ENCODE peak calls at places on chromosomes 5 and 9, in ten cellular contexts. D is HFFc6, B is WTC11, E is left ventricle myocardium inferior, W is fibroblast of mammary gland, U is GM13977, H is cardiac muscle cell, N is suprapubic skin, R is glutamatergic neuron, S is A549. A is an unnamed sample.

GRCh38 chr9:24841993-24842392 is 296.3 kb upstream of the IZUMO3 start:
- DNase-seq in E (no peak), S (no peak), W (no peak), R (no peak), N (no peak), B (no peak), U (no peak), H (no peak), D (no peak), A (no peak)

GRCh38 chr5:178145965-178146820 is 7.5 kb downstream of the NHP2 start:
- DNase-seq in R (peak), S (peak), D (peak), B (peak), U (peak), N (no peak), W (peak), E (peak), H (peak), A (peak)

GRCh38 chr5:74538206-74538661 is 102.3 kb downstream of the ENC1 start:
- DNase-seq in W (peak), N (no peak), S (no peak), H (peak), D (peak), R (no peak), E (peak), U (no peak), B (no peak), A (no peak)

GRCh38 chr9:14350766-14351165 is 36.8 kb upstream of the NFIB start:
- DNase-seq in H (peak), R (no peak), E (no peak), W (no peak), D (no peak), U (no peak), S (no peak), B (no peak), N (no peak), A (no peak)

GRCh38 chr5:143311428-143311827 is 92.1 kb downstream of the NR3C1 start:
- DNase-seq in R (no peak), W (peak), D (peak), H (peak), E (no peak), S (no peak), N (no peak), U (no peak), B (no peak), A (no peak)

GRCh38 chr9:114002986-114003740 is 74.9 kb downstream of the AMBP start:
- DNase-seq in N (peak), U (no peak), R (no peak), D (no peak), E (no peak), S (no peak), W (no peak), B (peak), H (no peak), A (no peak)

GRCh38 chr5:133475986-133476385 is 136.4 kb downstream of the FSTL4 start:
- DNase-seq in H (no peak), N (no peak), W (no peak), R (no peak), U (no peak), B (no peak), D (peak), E (no peak), S (no peak), A (no peak)

GRCh38 chr9:16289639-16290038 is 580.8 kb downstream of the BNC2 start:
- DNase-seq in U (no peak), R (no peak), N (no peak), S (no peak), E (no peak), B (no peak), H (peak), W (peak), D (no peak), A (no peak)

GRCh38 chr5:125476888-125477585 is 730.6 kb upstream of the ZNF608 start:
- DNase-seq in W (no peak), U (no peak), D (no peak), R (no peak), E (no peak), B (no peak), S (no peak), H (peak), N (no peak), A (no peak)

GRCh38 chr9:120579139-120579749 is 723 bp downstream of the CDK5RAP2 start:
- DNase-seq in N (no peak), R (no peak), U (no peak), W (no peak), S (peak), H (no peak), B (no peak), D (peak), E (no peak), A (peak)

GRCh38 chr9:81002242-81002641 is 687.1 kb downstream of the TLE1 start:
- DNase-seq in E (no peak), R (no peak), B (no peak), W (no peak), S (no peak), N (no peak), U (no peak), H (no peak), D (no peak), A (no peak)

GRCh38 chr9:32587901-32588300 is 14.9 kb upstream of the NDUFB6 start:
- DNase-seq in B (no peak), H (no peak), U (no peak), N (no peak), E (no peak), R (no peak), D (no peak), S (no peak), W (peak), A (no peak)

GRCh38 chr5:143025376-143025775 is 255.2 kb downstream of the ARHGAP26 start:
- DNase-seq in W (peak), N (no peak), E (no peak), D (no peak), B (no peak), S (no peak), U (no peak), R (no peak), H (no peak), A (no peak)

GRCh38 chr5:159906463-159906862 is 9.8 kb upstream of the ADRA1B start:
- DNase-seq in H (no peak), B (no peak), E (no peak), R (no peak), S (no peak), W (no peak), D (no peak), U (no peak), N (no peak), A (no peak)

GRCh38 chr5:160556886-160557285 is 135.2 kb downstream of the PTTG1 start:
- DNase-seq in B (no peak), W (peak), N (no peak), H (no peak), U (no peak), S (no peak), D (peak), R (no peak), E (no peak), A (no peak)

GRCh38 chr5:89191374-89191773 is 308.4 kb upstream of the MEF2C start:
- DNase-seq in S (no peak), R (no peak), W (no peak), U (no peak), D (no peak), H (no peak), E (no peak), N (no peak), B (no peak), A (no peak)

GRCh38 chr9:129383415-129384088 is 205.5 kb upstream of the IER5L start:
- DNase-seq in R (no peak), U (peak), W (peak), N (peak), H (peak), S (no peak), B (peak), E (peak), D (peak), A (peak)

GRCh38 chr5:167950126-167950721 is 341.2 kb upstream of the WWC1 start:
- DNase-seq in W (peak), H (peak), R (no peak), U (no peak), E (no peak), D (no peak), S (no peak), B (no peak), N (no peak), A (no peak)

GRCh38 chr5:179285236-179285635 is 60.0 kb downstream of the ADAMTS2 start:
- DNase-seq in H (peak), W (no peak), R (peak), N (peak), B (no peak), S (no peak), E (peak), D (no peak), U (no peak), A (no peak)

GRCh38 chr9:21993893-21994525 is at the start of gene CDKN2A:
- DNase-seq in B (peak), N (no peak), W (no peak), E (no peak), R (peak), D (peak), U (peak), H (peak), S (no peak), A (peak)

GRCh38 chr9:129139233-129139992 is 28.2 kb downstream of the PTPA start:
- DNase-seq in D (peak), W (peak), E (peak), N (peak), B (peak), S (peak), U (peak), H (peak), R (peak), A (peak)

GRCh38 chr5:1661831-1662558 is 137.6 kb downstream of the MRPL36 start:
- DNase-seq in W (no peak), H (no peak), U (no peak), E (no peak), D (no peak), R (no peak), N (no peak), B (no peak), S (no peak), A (peak)

GRCh38 chr9:115262477-115262876 is 144.5 kb upstream of the TNC start:
- DNase-seq in D (peak), E (peak), H (peak), U (no peak), B (no peak), R (no peak), N (peak), S (peak), W (peak), A (no peak)

GRCh38 chr9:133657120-133657661 is 21.0 kb downstream of the DBH start:
- DNase-seq in B (no peak), U (no peak), S (no peak), N (no peak), W (peak), D (peak), R (no peak), E (no peak), H (peak), A (no peak)

GRCh38 chr9:105296889-105297288 is 52.4 kb downstream of the SLC44A1 start:
- DNase-seq in D (peak), R (no peak), W (peak), U (no peak), H (peak), E (no peak), B (no peak), S (peak), N (no peak), A (no peak)

GRCh38 chr5:137916923-137917322 is 27.7 kb downstream of the PKD2L2 start:
- DNase-seq in H (no peak), U (no peak), W (no peak), D (no peak), S (no peak), R (no peak), B (no peak), N (no peak), E (no peak), A (no peak)

GRCh38 chr5:124842725-124843595 is 96.5 kb upstream of the ZNF608 start:
- DNase-seq in U (no peak), H (peak), W (no peak), R (no peak), E (no peak), N (no peak), B (no peak), D (no peak), S (no peak), A (no peak)

GRCh38 chr5:167661605-167662004 is 629.8 kb upstream of the WWC1 start:
- DNase-seq in D (no peak), N (no peak), U (no peak), H (no peak), R (no peak), B (no peak), W (no peak), E (no peak), S (no peak), A (no peak)

GRCh38 chr5:41193462-41194166 is 19.7 kb downstream of the C6 start:
- DNase-seq in N (peak), U (no peak), H (peak), E (peak), W (peak), S (no peak), D (no peak), R (no peak), B (no peak), A (no peak)

GRCh38 chr9:133160742-133161541 is 2.8 kb downstream of the GBGT1 start:
- DNase-seq in W (peak), N (peak), B (peak), U (peak), R (peak), S (peak), D (peak), H (peak), E (peak), A (peak)

GRCh38 chr9:113628621-113629020 is 165.1 kb downstream of the RGS3 start:
- DNase-seq in S (no peak), U (no peak), R (no peak), N (no peak), H (no peak), B (no peak), E (no peak), W (no peak), D (no peak), A (no peak)

GRCh38 chr9:20191239-20191840 is 402.5 kb upstream of the SLC24A2 start:
- DNase-seq in U (no peak), B (no peak), R (no peak), H (no peak), S (no peak), D (peak), W (no peak), N (no peak), E (no peak), A (no peak)
- TF ChIP-seq CTCF in U (no peak), B (no peak), R (no peak), H (no peak), S (no peak), D (peak), W (peak), N (no peak), E (no peak), A (no peak)

GRCh38 chr9:2321523-2322148 is 300.0 kb upstream of the VLDLR start:
- DNase-seq in H (peak), S (no peak), W (no peak), E (no peak), R (no peak), U (no peak), D (no peak), N (no peak), B (no peak), A (no peak)
- TF ChIP-seq CTCF in H (peak), S (no peak), W (no peak), E (peak), R (no peak), U (no peak), D (peak), N (no peak), B (no peak), A (no peak)

DNA sequence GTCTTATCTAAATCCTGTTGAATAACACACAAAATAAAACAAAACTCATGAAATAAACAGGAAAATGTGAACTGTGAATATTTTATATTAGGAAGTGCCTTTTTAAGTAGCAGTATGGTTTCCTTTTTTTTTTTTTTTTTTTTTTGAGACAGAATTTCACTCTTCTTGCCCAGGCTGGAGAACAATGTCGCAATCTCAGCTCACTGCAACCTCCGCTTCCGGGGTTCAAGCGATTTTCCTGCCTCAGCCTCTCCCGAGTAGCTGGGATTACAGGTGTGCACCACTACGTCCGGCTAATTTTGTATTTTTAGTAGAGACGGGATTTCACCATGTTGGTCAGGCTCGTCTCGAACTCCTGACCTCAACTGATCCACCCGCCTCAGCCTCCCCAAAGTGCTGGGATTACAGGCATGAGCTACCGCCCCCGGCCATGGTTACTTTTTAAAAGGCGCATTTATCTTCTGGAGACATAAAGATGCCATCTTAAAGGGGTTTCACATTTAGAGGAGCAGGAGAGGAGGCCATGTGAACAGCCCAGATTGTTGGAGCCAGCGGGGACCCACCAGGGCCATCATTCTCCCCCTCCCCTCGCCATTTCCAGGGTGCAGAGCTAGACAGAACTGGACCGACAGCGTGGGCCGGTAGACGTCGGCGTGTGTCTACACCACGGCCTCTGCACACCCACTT is 64.1 kb downstream of the ROR2 start:
- DNase-seq in W (no peak), H (no peak), B (no peak), N (no peak), R (no peak), S (no peak), D (no peak), E (no peak), U (no peak), A (no peak)
- TF ChIP-seq CTCF in W (no peak), H (no peak), B (no peak), N (no peak), R (no peak), S (no peak), D (no peak), E (no peak), U (no peak), A (no peak)

GRCh38 chr9:131420913-131421312 is 27.0 kb downstream of the PRRC2B start:
- DNase-seq in H (peak), N (no peak), B (no peak), R (peak), U (no peak), E (no peak), W (peak), D (peak), S (no peak), A (no peak)
- TF ChIP-seq CTCF in H (peak), N (no peak), B (no peak), R (no peak), U (no peak), E (peak), W (peak), D (peak), S (no peak), A (no peak)

DNA sequence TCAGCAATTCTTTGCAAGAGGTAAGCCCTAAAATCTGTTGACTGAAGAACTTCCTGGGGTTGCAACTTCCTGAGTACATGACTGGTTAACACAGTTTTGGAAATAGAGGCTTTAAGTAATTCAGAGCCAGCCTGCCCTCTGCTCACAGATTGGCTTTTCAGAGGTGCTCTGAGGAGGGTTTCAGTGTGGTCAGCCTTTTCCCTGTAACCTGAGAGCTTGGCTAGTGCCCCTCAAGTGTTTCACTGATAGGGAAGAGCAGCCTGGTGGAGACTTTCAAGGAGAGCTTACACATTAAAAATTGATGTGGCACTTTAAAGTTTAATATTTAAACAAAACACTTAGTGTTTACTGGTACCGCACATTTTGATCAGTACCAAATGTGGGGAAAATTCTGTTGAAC is 56.7 kb upstream of the FOXB2 start:
- DNase-seq in D (no peak), N (no peak), S (no peak), H (no peak), B (no peak), R (no peak), U (no peak), E (no peak), W (no peak), A (no peak)
- TF ChIP-seq CTCF in D (no peak), N (no peak), S (no peak), H (no peak), B (no peak), R (no peak), U (no peak), E (no peak), W (no peak), A (no peak)